ENCODE peak calls at places on chromosomes 4 and X, in eight cellular contexts. One of them, this sample, is unnamed.

GRCh38 chr4:167908816-167909215 is 183.5 kb upstream of the ANXA10 start:
- DNase-seq in testis: no peak
- DNase-seq in skeletal muscle cell: no peak
- DNase-seq in astrocyte of the spinal cord: no peak
- DNase-seq in cardiac muscle cell: no peak
- DNase-seq in brain microvascular endothelial cell: no peak
- DNase-seq in fibroblast of pulmonary artery: no peak
- DNase-seq in adrenal gland: no peak
- DNase-seq in this sample: no peak

GRCh38 chr4:93368968-93369367 is 459.6 kb upstream of the ATOH1 start:
- DNase-seq in testis: no peak
- DNase-seq in adrenal gland: no peak
- DNase-seq in fibroblast of pulmonary artery: no peak
- DNase-seq in brain microvascular endothelial cell: no peak
- DNase-seq in skeletal muscle cell: no peak
- DNase-seq in astrocyte of the spinal cord: no peak
- DNase-seq in cardiac muscle cell: no peak
- DNase-seq in this sample: no peak

GRCh38 chr4:182504440-182504839 is 261.2 kb downstream of the TENM3 start:
- DNase-seq in skeletal muscle cell: no peak
- DNase-seq in cardiac muscle cell: no peak
- DNase-seq in fibroblast of pulmonary artery: no peak
- DNase-seq in adrenal gland: no peak
- DNase-seq in astrocyte of the spinal cord: no peak
- DNase-seq in brain microvascular endothelial cell: no peak
- DNase-seq in testis: no peak
- DNase-seq in this sample: no peak

GRCh38 chr4:15717126-15717525 is 14.3 kb downstream of the BST1 start:
- DNase-seq in skeletal muscle cell: no peak
- DNase-seq in cardiac muscle cell: peak
- DNase-seq in fibroblast of pulmonary artery: peak
- DNase-seq in testis: no peak
- DNase-seq in brain microvascular endothelial cell: peak
- DNase-seq in astrocyte of the spinal cord: peak
- DNase-seq in adrenal gland: no peak
- DNase-seq in this sample: peak

GRCh38 chr4:95215991-95216605 is 332.7 kb downstream of the UNC5C start:
- DNase-seq in adrenal gland: no peak
- DNase-seq in astrocyte of the spinal cord: peak
- DNase-seq in fibroblast of pulmonary artery: peak
- DNase-seq in skeletal muscle cell: peak
- DNase-seq in cardiac muscle cell: peak
- DNase-seq in testis: no peak
- DNase-seq in brain microvascular endothelial cell: peak
- DNase-seq in this sample: no peak

GRCh38 chr4:7423801-7424552 is 10.8 kb downstream of the PSAPL1 start:
- DNase-seq in cardiac muscle cell: no peak
- DNase-seq in astrocyte of the spinal cord: no peak
- DNase-seq in fibroblast of pulmonary artery: no peak
- DNase-seq in brain microvascular endothelial cell: no peak
- DNase-seq in testis: no peak
- DNase-seq in adrenal gland: peak
- DNase-seq in skeletal muscle cell: no peak
- DNase-seq in this sample: no peak

GRCh38 chrX:97027384-97027922 is 143.7 kb downstream of the RPA4 start:
- DNase-seq in fibroblast of pulmonary artery: no peak
- DNase-seq in testis: no peak
- DNase-seq in astrocyte of the spinal cord: peak
- DNase-seq in brain microvascular endothelial cell: no peak
- DNase-seq in adrenal gland: no peak
- DNase-seq in cardiac muscle cell: no peak
- DNase-seq in skeletal muscle cell: no peak
- DNase-seq in this sample: no peak

GRCh38 chr4:15655223-15656037 is at the start of gene FBXL5:
- DNase-seq in adrenal gland: peak
- DNase-seq in testis: peak
- DNase-seq in astrocyte of the spinal cord: peak
- DNase-seq in fibroblast of pulmonary artery: peak
- DNase-seq in cardiac muscle cell: peak
- DNase-seq in skeletal muscle cell: peak
- DNase-seq in brain microvascular endothelial cell: peak
- DNase-seq in this sample: peak

GRCh38 chr4:111454961-111455360 is 690.3 kb upstream of the FAM241A start:
- DNase-seq in brain microvascular endothelial cell: no peak
- DNase-seq in cardiac muscle cell: peak
- DNase-seq in fibroblast of pulmonary artery: peak
- DNase-seq in adrenal gland: no peak
- DNase-seq in skeletal muscle cell: no peak
- DNase-seq in testis: no peak
- DNase-seq in astrocyte of the spinal cord: no peak
- DNase-seq in this sample: peak

GRCh38 chr4:3384771-3385701 is 56.7 kb upstream of the HGFAC start:
- DNase-seq in adrenal gland: peak
- DNase-seq in cardiac muscle cell: no peak
- DNase-seq in fibroblast of pulmonary artery: no peak
- DNase-seq in brain microvascular endothelial cell: no peak
- DNase-seq in testis: peak
- DNase-seq in astrocyte of the spinal cord: no peak
- DNase-seq in skeletal muscle cell: no peak
- DNase-seq in this sample: no peak

GRCh38 chr4:69092190-69092589 is 4.1 kb upstream of the UGT2B7 start:
- DNase-seq in cardiac muscle cell: peak
- DNase-seq in testis: no peak
- DNase-seq in fibroblast of pulmonary artery: peak
- DNase-seq in adrenal gland: no peak
- DNase-seq in brain microvascular endothelial cell: peak
- DNase-seq in astrocyte of the spinal cord: peak
- DNase-seq in skeletal muscle cell: peak
- DNase-seq in this sample: no peak

GRCh38 chr4:41215155-41215554 is 813 bp upstream of the APBB2 start:
- DNase-seq in testis: no peak
- DNase-seq in fibroblast of pulmonary artery: no peak
- DNase-seq in astrocyte of the spinal cord: no peak
- DNase-seq in skeletal muscle cell: no peak
- DNase-seq in brain microvascular endothelial cell: no peak
- DNase-seq in adrenal gland: no peak
- DNase-seq in cardiac muscle cell: no peak
- DNase-seq in this sample: no peak

GRCh38 chr4:41217020-41217333 is 2.6 kb upstream of the APBB2 start:
- DNase-seq in cardiac muscle cell: no peak
- DNase-seq in adrenal gland: no peak
- DNase-seq in testis: no peak
- DNase-seq in brain microvascular endothelial cell: no peak
- DNase-seq in skeletal muscle cell: no peak
- DNase-seq in fibroblast of pulmonary artery: no peak
- DNase-seq in astrocyte of the spinal cord: no peak
- DNase-seq in this sample: no peak

GRCh38 chr4:41217373-41217772 is 3.0 kb upstream of the APBB2 start:
- DNase-seq in testis: no peak
- DNase-seq in fibroblast of pulmonary artery: no peak
- DNase-seq in cardiac muscle cell: no peak
- DNase-seq in adrenal gland: no peak
- DNase-seq in brain microvascular endothelial cell: no peak
- DNase-seq in skeletal muscle cell: no peak
- DNase-seq in astrocyte of the spinal cord: no peak
- DNase-seq in this sample: no peak

GRCh38 chr4:41216294-41217019 is 2.1 kb upstream of the APBB2 start:
- DNase-seq in brain microvascular endothelial cell: no peak
- DNase-seq in cardiac muscle cell: peak
- DNase-seq in testis: peak
- DNase-seq in adrenal gland: peak
- DNase-seq in skeletal muscle cell: no peak
- DNase-seq in fibroblast of pulmonary artery: peak
- DNase-seq in astrocyte of the spinal cord: peak
- DNase-seq in this sample: peak

DNA sequence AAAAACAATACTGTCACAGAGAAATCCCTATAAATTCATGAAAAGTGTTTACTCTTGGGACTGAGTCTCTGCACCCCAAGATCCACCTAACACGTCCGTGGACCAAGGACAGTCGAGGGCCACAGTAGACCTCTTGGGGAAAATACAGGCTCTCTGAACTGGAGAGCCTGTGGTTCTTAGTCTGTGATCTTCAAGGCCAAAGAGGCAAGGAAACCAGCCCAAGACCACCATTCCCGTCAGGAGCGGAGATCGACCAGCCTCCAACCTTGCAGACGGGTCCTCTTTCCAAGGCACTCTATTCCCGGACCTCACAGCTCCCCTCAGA is 1.6 kb upstream of the APBB2 start:
- DNase-seq in skeletal muscle cell: no peak
- DNase-seq in testis: no peak
- DNase-seq in brain microvascular endothelial cell: no peak
- DNase-seq in fibroblast of pulmonary artery: no peak
- DNase-seq in astrocyte of the spinal cord: no peak
- DNase-seq in adrenal gland: no peak
- DNase-seq in cardiac muscle cell: no peak
- DNase-seq in this sample: no peak
- H3K4me3 ChIP-seq in skeletal muscle cell: peak
- H3K4me3 ChIP-seq in testis: peak
- H3K4me3 ChIP-seq in brain microvascular endothelial cell: peak
- H3K4me3 ChIP-seq in fibroblast of pulmonary artery: peak
- H3K4me3 ChIP-seq in astrocyte of the spinal cord: peak
- H3K4me3 ChIP-seq in adrenal gland: peak
- H3K4me3 ChIP-seq in cardiac muscle cell: peak
- H3K4me3 ChIP-seq in this sample: peak

GRCh38 chr4:10108391-10108790 is 8.2 kb downstream of the WDR1 start:
- DNase-seq in astrocyte of the spinal cord: no peak
- DNase-seq in brain microvascular endothelial cell: no peak
- DNase-seq in adrenal gland: no peak
- DNase-seq in testis: no peak
- DNase-seq in skeletal muscle cell: no peak
- DNase-seq in cardiac muscle cell: no peak
- DNase-seq in fibroblast of pulmonary artery: no peak
- DNase-seq in this sample: peak
- H3K4me3 ChIP-seq in astrocyte of the spinal cord: no peak
- H3K4me3 ChIP-seq in brain microvascular endothelial cell: no peak
- H3K4me3 ChIP-seq in adrenal gland: no peak
- H3K4me3 ChIP-seq in testis: no peak
- H3K4me3 ChIP-seq in skeletal muscle cell: no peak
- H3K4me3 ChIP-seq in cardiac muscle cell: no peak
- H3K4me3 ChIP-seq in fibroblast of pulmonary artery: no peak
- H3K4me3 ChIP-seq in this sample: no peak

GRCh38 chr4:70706516-70706915 is 15.2 kb upstream of the RUFY3 start:
- DNase-seq in fibroblast of pulmonary artery: no peak
- DNase-seq in cardiac muscle cell: peak
- DNase-seq in astrocyte of the spinal cord: no peak
- DNase-seq in brain microvascular endothelial cell: no peak
- DNase-seq in skeletal muscle cell: no peak
- DNase-seq in testis: no peak
- DNase-seq in adrenal gland: no peak
- DNase-seq in this sample: peak
- H3K4me3 ChIP-seq in fibroblast of pulmonary artery: peak
- H3K4me3 ChIP-seq in cardiac muscle cell: peak
- H3K4me3 ChIP-seq in astrocyte of the spinal cord: peak
- H3K4me3 ChIP-seq in brain microvascular endothelial cell: peak
- H3K4me3 ChIP-seq in skeletal muscle cell: peak
- H3K4me3 ChIP-seq in testis: no peak
- H3K4me3 ChIP-seq in adrenal gland: no peak
- H3K4me3 ChIP-seq in this sample: peak

GRCh38 chrX:121871122-121871521 is 823.7 kb downstream of the GLUD2 start:
- DNase-seq in fibroblast of pulmonary artery: no peak
- DNase-seq in adrenal gland: no peak
- DNase-seq in brain microvascular endothelial cell: no peak
- DNase-seq in testis: no peak
- DNase-seq in cardiac muscle cell: no peak
- DNase-seq in astrocyte of the spinal cord: no peak
- DNase-seq in skeletal muscle cell: no peak
- DNase-seq in this sample: no peak

GRCh38 chrX:121876316-121876715 is 828.9 kb downstream of the GLUD2 start:
- DNase-seq in adrenal gland: no peak
- DNase-seq in brain microvascular endothelial cell: no peak
- DNase-seq in fibroblast of pulmonary artery: peak
- DNase-seq in skeletal muscle cell: no peak
- DNase-seq in cardiac muscle cell: peak
- DNase-seq in testis: no peak
- DNase-seq in astrocyte of the spinal cord: peak
- DNase-seq in this sample: peak
- H3K4me3 ChIP-seq in adrenal gland: no peak
- H3K4me3 ChIP-seq in brain microvascular endothelial cell: no peak
- H3K4me3 ChIP-seq in fibroblast of pulmonary artery: no peak
- H3K4me3 ChIP-seq in skeletal muscle cell: no peak
- H3K4me3 ChIP-seq in cardiac muscle cell: no peak
- H3K4me3 ChIP-seq in testis: no peak
- H3K4me3 ChIP-seq in astrocyte of the spinal cord: no peak
- H3K4me3 ChIP-seq in this sample: no peak

DNA sequence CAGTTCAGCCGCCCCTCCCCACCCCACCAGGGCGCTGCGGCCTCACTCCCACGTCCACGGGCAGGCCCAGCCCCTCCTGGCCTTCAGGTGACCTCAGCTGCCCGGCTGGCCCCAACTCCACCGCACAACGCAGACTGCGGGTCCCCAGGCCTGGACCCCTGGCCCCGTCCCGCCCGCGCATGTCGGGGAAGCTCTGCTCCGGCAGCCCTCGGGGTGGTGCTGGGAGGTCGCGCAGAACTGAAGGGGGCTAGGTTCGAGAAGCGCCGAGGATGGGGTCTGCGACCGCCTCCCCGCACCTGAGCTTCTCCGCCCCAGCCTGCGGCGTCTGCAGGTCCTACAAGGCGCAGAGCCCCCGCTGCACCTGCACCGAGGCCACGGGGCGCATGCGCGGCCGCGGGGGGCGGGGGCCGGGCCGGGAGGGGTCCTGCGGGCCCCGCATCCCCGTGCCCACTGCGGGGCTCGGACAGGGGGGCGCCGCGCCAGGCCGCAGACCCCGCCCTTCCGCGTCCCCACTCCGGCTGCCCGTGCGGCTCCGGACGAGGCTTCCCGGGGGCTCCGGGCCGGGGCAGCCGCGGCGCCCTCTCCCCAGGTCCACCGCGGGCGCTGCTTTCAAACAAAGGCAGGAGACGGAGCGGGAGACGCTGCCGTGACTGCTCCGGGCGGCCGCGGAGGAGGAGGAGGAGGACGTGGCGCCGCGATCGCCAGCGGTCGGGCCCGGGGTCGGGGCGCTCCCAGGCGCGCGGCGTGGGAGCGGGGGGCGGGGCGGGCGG is 678 bp upstream of the NAT8L start:
- DNase-seq in fibroblast of pulmonary artery: no peak
- DNase-seq in skeletal muscle cell: no peak
- DNase-seq in testis: no peak
- DNase-seq in astrocyte of the spinal cord: no peak
- DNase-seq in cardiac muscle cell: no peak
- DNase-seq in brain microvascular endothelial cell: no peak
- DNase-seq in adrenal gland: no peak
- DNase-seq in this sample: no peak
- H3K4me3 ChIP-seq in fibroblast of pulmonary artery: no peak
- H3K4me3 ChIP-seq in skeletal muscle cell: peak
- H3K4me3 ChIP-seq in testis: peak
- H3K4me3 ChIP-seq in astrocyte of the spinal cord: no peak
- H3K4me3 ChIP-seq in cardiac muscle cell: peak
- H3K4me3 ChIP-seq in brain microvascular endothelial cell: peak
- H3K4me3 ChIP-seq in adrenal gland: no peak
- H3K4me3 ChIP-seq in this sample: no peak

DNA sequence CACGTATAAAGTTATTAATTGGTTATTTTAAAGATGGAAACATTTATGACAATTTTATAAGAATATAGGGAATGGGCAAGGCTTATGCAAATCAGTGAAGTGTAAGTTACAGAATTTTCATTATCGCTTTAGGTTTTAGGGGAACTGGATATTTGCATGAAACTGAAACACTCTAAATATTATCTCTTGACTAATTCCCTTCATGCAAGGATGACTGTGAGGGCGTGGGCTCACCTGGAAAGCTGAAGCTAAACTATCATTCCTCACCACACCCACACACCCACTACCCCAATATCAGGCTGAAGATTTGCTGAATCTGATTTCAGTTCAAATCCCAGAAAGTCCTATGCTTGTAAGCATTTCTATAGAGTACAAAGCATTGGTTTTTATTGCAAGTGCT is 81.7 kb upstream of the ARHGAP24 start:
- DNase-seq in cardiac muscle cell: no peak
- DNase-seq in adrenal gland: no peak
- DNase-seq in testis: no peak
- DNase-seq in fibroblast of pulmonary artery: no peak
- DNase-seq in skeletal muscle cell: no peak
- DNase-seq in brain microvascular endothelial cell: no peak
- DNase-seq in astrocyte of the spinal cord: no peak
- DNase-seq in this sample: no peak
- H3K4me3 ChIP-seq in cardiac muscle cell: no peak
- H3K4me3 ChIP-seq in adrenal gland: no peak
- H3K4me3 ChIP-seq in testis: no peak
- H3K4me3 ChIP-seq in fibroblast of pulmonary artery: no peak
- H3K4me3 ChIP-seq in skeletal muscle cell: no peak
- H3K4me3 ChIP-seq in brain microvascular endothelial cell: no peak
- H3K4me3 ChIP-seq in astrocyte of the spinal cord: no peak
- H3K4me3 ChIP-seq in this sample: no peak